ENCODE peak calls at places on chromosomes 7 and 10, in ten cellular contexts. One of them, this sample, is unnamed.

GRCh38 chr10:99538287-99538917 is 5.7 kb downstream of the NKX2-3 start:
- DNase-seq in LoVo: no peak
- DNase-seq in NCI-H1436: no peak
- DNase-seq in HFF-Myc: no peak
- DNase-seq in germinal center: no peak
- DNase-seq in activated gamma-delta T cell treated with Interleukin-2 at 50 U/mL for 16 hours: no peak
- DNase-seq in ELR: no peak
- DNase-seq in GM13977: peak
- DNase-seq in T-helper 2 cell: no peak
- DNase-seq in epithelial cell of esophagus: no peak
- DNase-seq in this sample: no peak

GRCh38 chr7:17690030-17690429 is 250.3 kb downstream of the SNX13 start:
- DNase-seq in LoVo: peak
- DNase-seq in NCI-H1436: no peak
- DNase-seq in HFF-Myc: no peak
- DNase-seq in germinal center: no peak
- DNase-seq in activated gamma-delta T cell treated with Interleukin-2 at 50 U/mL for 16 hours: no peak
- DNase-seq in ELR: peak
- DNase-seq in GM13977: no peak
- DNase-seq in T-helper 2 cell: no peak
- DNase-seq in epithelial cell of esophagus: peak
- DNase-seq in this sample: no peak

GRCh38 chr7:84154991-84155781 is 39.4 kb downstream of the SEMA3A start:
- DNase-seq in LoVo: no peak
- DNase-seq in NCI-H1436: no peak
- DNase-seq in HFF-Myc: no peak
- DNase-seq in germinal center: no peak
- DNase-seq in activated gamma-delta T cell treated with Interleukin-2 at 50 U/mL for 16 hours: no peak
- DNase-seq in ELR: no peak
- DNase-seq in GM13977: no peak
- DNase-seq in T-helper 2 cell: no peak
- DNase-seq in epithelial cell of esophagus: no peak
- DNase-seq in this sample: no peak

GRCh38 chr7:1807821-1808600 is 137.9 kb downstream of the ELFN1 start:
- DNase-seq in LoVo: no peak
- DNase-seq in NCI-H1436: no peak
- DNase-seq in HFF-Myc: no peak
- DNase-seq in germinal center: no peak
- DNase-seq in activated gamma-delta T cell treated with Interleukin-2 at 50 U/mL for 16 hours: no peak
- DNase-seq in ELR: no peak
- DNase-seq in GM13977: no peak
- DNase-seq in T-helper 2 cell: no peak
- DNase-seq in epithelial cell of esophagus: no peak
- DNase-seq in this sample: no peak

GRCh38 chr10:95304463-95304862 is 13.7 kb upstream of the PDLIM1 start:
- DNase-seq in LoVo: no peak
- DNase-seq in NCI-H1436: no peak
- DNase-seq in HFF-Myc: no peak
- DNase-seq in germinal center: no peak
- DNase-seq in activated gamma-delta T cell treated with Interleukin-2 at 50 U/mL for 16 hours: no peak
- DNase-seq in ELR: no peak
- DNase-seq in GM13977: no peak
- DNase-seq in T-helper 2 cell: no peak
- DNase-seq in epithelial cell of esophagus: no peak
- DNase-seq in this sample: no peak

GRCh38 chr7:18778594-18778993 is 283.0 kb downstream of the HDAC9 start:
- DNase-seq in LoVo: no peak
- DNase-seq in NCI-H1436: no peak
- DNase-seq in HFF-Myc: no peak
- DNase-seq in germinal center: no peak
- DNase-seq in activated gamma-delta T cell treated with Interleukin-2 at 50 U/mL for 16 hours: no peak
- DNase-seq in ELR: peak
- DNase-seq in GM13977: no peak
- DNase-seq in T-helper 2 cell: no peak
- DNase-seq in epithelial cell of esophagus: no peak
- DNase-seq in this sample: no peak

GRCh38 chr7:5065107-5065407 is 19.4 kb downstream of the RBAK start:
- DNase-seq in LoVo: no peak
- DNase-seq in NCI-H1436: no peak
- DNase-seq in HFF-Myc: no peak
- DNase-seq in germinal center: no peak
- DNase-seq in activated gamma-delta T cell treated with Interleukin-2 at 50 U/mL for 16 hours: no peak
- DNase-seq in ELR: no peak
- DNase-seq in GM13977: no peak
- DNase-seq in T-helper 2 cell: no peak
- DNase-seq in epithelial cell of esophagus: no peak
- DNase-seq in this sample: no peak

GRCh38 chr7:151313857-151314256 is 27.8 kb upstream of the NUB1 start:
- DNase-seq in LoVo: no peak
- DNase-seq in NCI-H1436: no peak
- DNase-seq in HFF-Myc: no peak
- DNase-seq in germinal center: no peak
- DNase-seq in activated gamma-delta T cell treated with Interleukin-2 at 50 U/mL for 16 hours: no peak
- DNase-seq in ELR: peak
- DNase-seq in GM13977: no peak
- DNase-seq in T-helper 2 cell: no peak
- DNase-seq in epithelial cell of esophagus: peak
- DNase-seq in this sample: no peak

GRCh38 chr10:119191881-119192280 is 13.3 kb upstream of the PRDX3 start:
- DNase-seq in LoVo: no peak
- DNase-seq in NCI-H1436: no peak
- DNase-seq in HFF-Myc: no peak
- DNase-seq in germinal center: no peak
- DNase-seq in activated gamma-delta T cell treated with Interleukin-2 at 50 U/mL for 16 hours: no peak
- DNase-seq in ELR: peak
- DNase-seq in GM13977: no peak
- DNase-seq in T-helper 2 cell: no peak
- DNase-seq in epithelial cell of esophagus: peak
- DNase-seq in this sample: no peak

GRCh38 chr10:8449909-8450308 is 395.4 kb downstream of the GATA3 start:
- DNase-seq in LoVo: no peak
- DNase-seq in NCI-H1436: no peak
- DNase-seq in HFF-Myc: no peak
- DNase-seq in germinal center: no peak
- DNase-seq in activated gamma-delta T cell treated with Interleukin-2 at 50 U/mL for 16 hours: no peak
- DNase-seq in ELR: no peak
- DNase-seq in GM13977: no peak
- DNase-seq in T-helper 2 cell: no peak
- DNase-seq in epithelial cell of esophagus: no peak
- DNase-seq in this sample: no peak

GRCh38 chr10:93181929-93182327 is 108.2 kb downstream of the CYP26A1 start:
- DNase-seq in LoVo: no peak
- DNase-seq in NCI-H1436: no peak
- DNase-seq in HFF-Myc: no peak
- DNase-seq in germinal center: no peak
- DNase-seq in activated gamma-delta T cell treated with Interleukin-2 at 50 U/mL for 16 hours: no peak
- DNase-seq in ELR: no peak
- DNase-seq in GM13977: no peak
- DNase-seq in T-helper 2 cell: no peak
- DNase-seq in epithelial cell of esophagus: no peak
- DNase-seq in this sample: no peak

GRCh38 chr7:81159402-81159801 is 240.6 kb upstream of the SEMA3C start:
- DNase-seq in LoVo: peak
- DNase-seq in NCI-H1436: no peak
- DNase-seq in HFF-Myc: no peak
- DNase-seq in germinal center: no peak
- DNase-seq in activated gamma-delta T cell treated with Interleukin-2 at 50 U/mL for 16 hours: no peak
- DNase-seq in ELR: peak
- DNase-seq in GM13977: no peak
- DNase-seq in T-helper 2 cell: no peak
- DNase-seq in epithelial cell of esophagus: peak
- DNase-seq in this sample: no peak

GRCh38 chr7:157541295-157541608 is 204.4 kb downstream of the DNAJB6 start:
- DNase-seq in LoVo: no peak
- DNase-seq in NCI-H1436: no peak
- DNase-seq in HFF-Myc: no peak
- DNase-seq in germinal center: no peak
- DNase-seq in activated gamma-delta T cell treated with Interleukin-2 at 50 U/mL for 16 hours: no peak
- DNase-seq in ELR: no peak
- DNase-seq in GM13977: no peak
- DNase-seq in T-helper 2 cell: no peak
- DNase-seq in epithelial cell of esophagus: no peak
- DNase-seq in this sample: no peak

GRCh38 chr10:3067859-3068179 is 471 bp downstream of the PFKP start:
- DNase-seq in LoVo: no peak
- DNase-seq in NCI-H1436: no peak
- DNase-seq in HFF-Myc: no peak
- DNase-seq in germinal center: peak
- DNase-seq in activated gamma-delta T cell treated with Interleukin-2 at 50 U/mL for 16 hours: no peak
- DNase-seq in ELR: no peak
- DNase-seq in GM13977: peak
- DNase-seq in T-helper 2 cell: no peak
- DNase-seq in epithelial cell of esophagus: no peak
- DNase-seq in this sample: peak

GRCh38 chr7:35707422-35707821 is 12.5 kb upstream of the HERPUD2 start:
- DNase-seq in LoVo: no peak
- DNase-seq in NCI-H1436: no peak
- DNase-seq in HFF-Myc: no peak
- DNase-seq in germinal center: no peak
- DNase-seq in activated gamma-delta T cell treated with Interleukin-2 at 50 U/mL for 16 hours: no peak
- DNase-seq in ELR: peak
- DNase-seq in GM13977: no peak
- DNase-seq in T-helper 2 cell: no peak
- DNase-seq in epithelial cell of esophagus: peak
- DNase-seq in this sample: no peak

GRCh38 chr7:47470567-47471357 is 111.1 kb downstream of the TNS3 start:
- DNase-seq in LoVo: peak
- DNase-seq in NCI-H1436: no peak
- DNase-seq in HFF-Myc: no peak
- DNase-seq in germinal center: no peak
- DNase-seq in activated gamma-delta T cell treated with Interleukin-2 at 50 U/mL for 16 hours: no peak
- DNase-seq in ELR: no peak
- DNase-seq in GM13977: no peak
- DNase-seq in T-helper 2 cell: no peak
- DNase-seq in epithelial cell of esophagus: no peak
- DNase-seq in this sample: no peak

GRCh38 chr10:59033622-59034021 is 142.8 kb upstream of the PHYHIPL start:
- DNase-seq in LoVo: no peak
- DNase-seq in NCI-H1436: no peak
- DNase-seq in HFF-Myc: no peak
- DNase-seq in germinal center: no peak
- DNase-seq in activated gamma-delta T cell treated with Interleukin-2 at 50 U/mL for 16 hours: no peak
- DNase-seq in ELR: peak
- DNase-seq in GM13977: no peak
- DNase-seq in T-helper 2 cell: no peak
- DNase-seq in epithelial cell of esophagus: peak
- DNase-seq in this sample: no peak

GRCh38 chr10:178208-178607 is 43.0 kb downstream of the ZMYND11 start:
- DNase-seq in LoVo: peak
- DNase-seq in NCI-H1436: peak
- DNase-seq in HFF-Myc: no peak
- DNase-seq in germinal center: peak
- DNase-seq in activated gamma-delta T cell treated with Interleukin-2 at 50 U/mL for 16 hours: no peak
- DNase-seq in ELR: peak
- DNase-seq in GM13977: no peak
- DNase-seq in T-helper 2 cell: peak
- DNase-seq in epithelial cell of esophagus: peak
- DNase-seq in this sample: no peak

GRCh38 chr10:88372051-88372450 is 211.1 kb downstream of the RNLS start:
- DNase-seq in LoVo: no peak
- DNase-seq in NCI-H1436: no peak
- DNase-seq in HFF-Myc: no peak
- DNase-seq in germinal center: no peak
- DNase-seq in activated gamma-delta T cell treated with Interleukin-2 at 50 U/mL for 16 hours: no peak
- DNase-seq in ELR: no peak
- DNase-seq in GM13977: no peak
- DNase-seq in T-helper 2 cell: no peak
- DNase-seq in epithelial cell of esophagus: no peak
- DNase-seq in this sample: no peak

GRCh38 chr10:31604141-31604540 is 285.1 kb downstream of the ZEB1 start:
- DNase-seq in LoVo: no peak
- DNase-seq in NCI-H1436: peak
- DNase-seq in HFF-Myc: peak
- DNase-seq in germinal center: no peak
- DNase-seq in activated gamma-delta T cell treated with Interleukin-2 at 50 U/mL for 16 hours: no peak
- DNase-seq in ELR: peak
- DNase-seq in GM13977: no peak
- DNase-seq in T-helper 2 cell: no peak
- DNase-seq in epithelial cell of esophagus: no peak
- DNase-seq in this sample: no peak

GRCh38 chr7:47132471-47132870 is 449.4 kb downstream of the TNS3 start:
- DNase-seq in LoVo: no peak
- DNase-seq in NCI-H1436: no peak
- DNase-seq in HFF-Myc: no peak
- DNase-seq in germinal center: no peak
- DNase-seq in activated gamma-delta T cell treated with Interleukin-2 at 50 U/mL for 16 hours: no peak
- DNase-seq in ELR: peak
- DNase-seq in GM13977: no peak
- DNase-seq in T-helper 2 cell: no peak
- DNase-seq in epithelial cell of esophagus: peak
- DNase-seq in this sample: no peak

GRCh38 chr7:73828107-73828803 is 2.5 kb upstream of the CLDN4 start:
- DNase-seq in LoVo: peak
- DNase-seq in NCI-H1436: peak
- DNase-seq in HFF-Myc: no peak
- DNase-seq in germinal center: no peak
- DNase-seq in activated gamma-delta T cell treated with Interleukin-2 at 50 U/mL for 16 hours: no peak
- DNase-seq in ELR: peak
- DNase-seq in GM13977: no peak
- DNase-seq in T-helper 2 cell: peak
- DNase-seq in epithelial cell of esophagus: peak
- DNase-seq in this sample: no peak

GRCh38 chr7:18570890-18571478 is 75.4 kb downstream of the HDAC9 start:
- DNase-seq in LoVo: peak
- DNase-seq in NCI-H1436: peak
- DNase-seq in HFF-Myc: peak
- DNase-seq in germinal center: no peak
- DNase-seq in activated gamma-delta T cell treated with Interleukin-2 at 50 U/mL for 16 hours: no peak
- DNase-seq in ELR: peak
- DNase-seq in GM13977: no peak
- DNase-seq in T-helper 2 cell: no peak
- DNase-seq in epithelial cell of esophagus: peak
- DNase-seq in this sample: no peak

GRCh38 chr10:107614939-107615665 is 450.6 kb upstream of the SORCS1 start:
- DNase-seq in LoVo: no peak
- DNase-seq in NCI-H1436: no peak
- DNase-seq in HFF-Myc: no peak
- DNase-seq in germinal center: no peak
- DNase-seq in activated gamma-delta T cell treated with Interleukin-2 at 50 U/mL for 16 hours: no peak
- DNase-seq in ELR: peak
- DNase-seq in GM13977: no peak
- DNase-seq in T-helper 2 cell: no peak
- DNase-seq in epithelial cell of esophagus: peak
- DNase-seq in this sample: no peak

GRCh38 chr7:82362129-82362528 is 81.4 kb downstream of the CACNA2D1 start:
- DNase-seq in LoVo: no peak
- DNase-seq in NCI-H1436: no peak
- DNase-seq in HFF-Myc: no peak
- DNase-seq in germinal center: no peak
- DNase-seq in activated gamma-delta T cell treated with Interleukin-2 at 50 U/mL for 16 hours: no peak
- DNase-seq in ELR: peak
- DNase-seq in GM13977: no peak
- DNase-seq in T-helper 2 cell: no peak
- DNase-seq in epithelial cell of esophagus: no peak
- DNase-seq in this sample: no peak

GRCh38 chr7:94052398-94053180 is 48.4 kb upstream of the BET1 start:
- DNase-seq in LoVo: no peak
- DNase-seq in NCI-H1436: no peak
- DNase-seq in HFF-Myc: no peak
- DNase-seq in germinal center: no peak
- DNase-seq in activated gamma-delta T cell treated with Interleukin-2 at 50 U/mL for 16 hours: no peak
- DNase-seq in ELR: no peak
- DNase-seq in GM13977: no peak
- DNase-seq in T-helper 2 cell: no peak
- DNase-seq in epithelial cell of esophagus: no peak
- DNase-seq in this sample: no peak

GRCh38 chr7:102260856-102261255 is 25.8 kb upstream of the SH2B2 start:
- DNase-seq in LoVo: no peak
- DNase-seq in NCI-H1436: no peak
- DNase-seq in HFF-Myc: no peak
- DNase-seq in germinal center: no peak
- DNase-seq in activated gamma-delta T cell treated with Interleukin-2 at 50 U/mL for 16 hours: no peak
- DNase-seq in ELR: peak
- DNase-seq in GM13977: no peak
- DNase-seq in T-helper 2 cell: no peak
- DNase-seq in epithelial cell of esophagus: no peak
- DNase-seq in this sample: no peak

GRCh38 chr7:70574970-70575799 is 556.8 kb upstream of the GALNT17 start:
- DNase-seq in LoVo: no peak
- DNase-seq in NCI-H1436: no peak
- DNase-seq in HFF-Myc: no peak
- DNase-seq in germinal center: no peak
- DNase-seq in activated gamma-delta T cell treated with Interleukin-2 at 50 U/mL for 16 hours: no peak
- DNase-seq in ELR: peak
- DNase-seq in GM13977: no peak
- DNase-seq in T-helper 2 cell: no peak
- DNase-seq in epithelial cell of esophagus: peak
- DNase-seq in this sample: no peak